ENCODE peak calls at places on chromosomes 3 and 15, in ten cellular contexts. One of them, this sample, is unnamed.

GRCh38 chr3:69082805-69083204 is 1.9 kb upstream of the ARL6IP5 start:
- DNase-seq in fibroblast of mammary gland: peak
- DNase-seq in upper lobe of right lung: no peak
- DNase-seq in Right ventricle myocardium superior: no peak
- DNase-seq in HFFc6: peak
- DNase-seq in activated CD4-positive, alpha-beta T cell treated with anti-CD3 and anti-CD28 coated beads for 24 hours: peak
- DNase-seq in hepatic stellate cell: peak
- DNase-seq in neuronal stem cell: no peak
- DNase-seq in dermis microvascular lymphatic vessel endothelial cell: no peak
- DNase-seq in mesothelial cell of epicardium: no peak
- DNase-seq in this sample: no peak

GRCh38 chr3:184377882-184378445 is at the start of gene THPO:
- DNase-seq in fibroblast of mammary gland: no peak
- DNase-seq in upper lobe of right lung: no peak
- DNase-seq in Right ventricle myocardium superior: no peak
- DNase-seq in HFFc6: no peak
- DNase-seq in activated CD4-positive, alpha-beta T cell treated with anti-CD3 and anti-CD28 coated beads for 24 hours: no peak
- DNase-seq in hepatic stellate cell: no peak
- DNase-seq in neuronal stem cell: no peak
- DNase-seq in dermis microvascular lymphatic vessel endothelial cell: no peak
- DNase-seq in mesothelial cell of epicardium: no peak
- DNase-seq in this sample: no peak

GRCh38 chr3:157166559-157166958 is 6.6 kb upstream of the CCNL1 start:
- DNase-seq in fibroblast of mammary gland: no peak
- DNase-seq in upper lobe of right lung: no peak
- DNase-seq in Right ventricle myocardium superior: no peak
- DNase-seq in HFFc6: no peak
- DNase-seq in activated CD4-positive, alpha-beta T cell treated with anti-CD3 and anti-CD28 coated beads for 24 hours: no peak
- DNase-seq in hepatic stellate cell: no peak
- DNase-seq in neuronal stem cell: no peak
- DNase-seq in dermis microvascular lymphatic vessel endothelial cell: no peak
- DNase-seq in mesothelial cell of epicardium: no peak
- DNase-seq in this sample: no peak

GRCh38 chr3:149941946-149942345 is 28.7 kb downstream of the PFN2 start:
- DNase-seq in fibroblast of mammary gland: peak
- DNase-seq in upper lobe of right lung: no peak
- DNase-seq in Right ventricle myocardium superior: no peak
- DNase-seq in HFFc6: no peak
- DNase-seq in activated CD4-positive, alpha-beta T cell treated with anti-CD3 and anti-CD28 coated beads for 24 hours: no peak
- DNase-seq in hepatic stellate cell: no peak
- DNase-seq in neuronal stem cell: no peak
- DNase-seq in dermis microvascular lymphatic vessel endothelial cell: no peak
- DNase-seq in mesothelial cell of epicardium: no peak
- DNase-seq in this sample: no peak

GRCh38 chr3:175075269-175075668 is 216.1 kb downstream of the NAALADL2 start:
- DNase-seq in fibroblast of mammary gland: peak
- DNase-seq in upper lobe of right lung: no peak
- DNase-seq in Right ventricle myocardium superior: no peak
- DNase-seq in HFFc6: no peak
- DNase-seq in activated CD4-positive, alpha-beta T cell treated with anti-CD3 and anti-CD28 coated beads for 24 hours: no peak
- DNase-seq in hepatic stellate cell: peak
- DNase-seq in neuronal stem cell: no peak
- DNase-seq in dermis microvascular lymphatic vessel endothelial cell: no peak
- DNase-seq in mesothelial cell of epicardium: no peak
- DNase-seq in this sample: no peak

GRCh38 chr15:39195988-39196486 is 384.8 kb upstream of the THBS1 start:
- DNase-seq in fibroblast of mammary gland: peak
- DNase-seq in upper lobe of right lung: no peak
- DNase-seq in Right ventricle myocardium superior: no peak
- DNase-seq in HFFc6: peak
- DNase-seq in activated CD4-positive, alpha-beta T cell treated with anti-CD3 and anti-CD28 coated beads for 24 hours: no peak
- DNase-seq in hepatic stellate cell: peak
- DNase-seq in neuronal stem cell: no peak
- DNase-seq in dermis microvascular lymphatic vessel endothelial cell: no peak
- DNase-seq in mesothelial cell of epicardium: no peak
- DNase-seq in this sample: no peak

GRCh38 chr3:10285742-10286524 is 6.8 kb downstream of the GHRL start:
- DNase-seq in fibroblast of mammary gland: peak
- DNase-seq in upper lobe of right lung: no peak
- DNase-seq in Right ventricle myocardium superior: no peak
- DNase-seq in HFFc6: no peak
- DNase-seq in activated CD4-positive, alpha-beta T cell treated with anti-CD3 and anti-CD28 coated beads for 24 hours: no peak
- DNase-seq in hepatic stellate cell: no peak
- DNase-seq in neuronal stem cell: no peak
- DNase-seq in dermis microvascular lymphatic vessel endothelial cell: no peak
- DNase-seq in mesothelial cell of epicardium: no peak
- DNase-seq in this sample: no peak

GRCh38 chr15:41566121-41566885 is 7.3 kb downstream of the TYRO3 start:
- DNase-seq in fibroblast of mammary gland: peak
- DNase-seq in upper lobe of right lung: no peak
- DNase-seq in Right ventricle myocardium superior: peak
- DNase-seq in HFFc6: no peak
- DNase-seq in activated CD4-positive, alpha-beta T cell treated with anti-CD3 and anti-CD28 coated beads for 24 hours: no peak
- DNase-seq in hepatic stellate cell: no peak
- DNase-seq in neuronal stem cell: no peak
- DNase-seq in dermis microvascular lymphatic vessel endothelial cell: no peak
- DNase-seq in mesothelial cell of epicardium: no peak
- DNase-seq in this sample: no peak

GRCh38 chr15:68814596-68814995 is 6.1 kb downstream of the ANP32A start:
- DNase-seq in fibroblast of mammary gland: no peak
- DNase-seq in upper lobe of right lung: no peak
- DNase-seq in Right ventricle myocardium superior: no peak
- DNase-seq in HFFc6: no peak
- DNase-seq in activated CD4-positive, alpha-beta T cell treated with anti-CD3 and anti-CD28 coated beads for 24 hours: no peak
- DNase-seq in hepatic stellate cell: no peak
- DNase-seq in neuronal stem cell: no peak
- DNase-seq in dermis microvascular lymphatic vessel endothelial cell: no peak
- DNase-seq in mesothelial cell of epicardium: no peak
- DNase-seq in this sample: no peak

GRCh38 chr3:122893754-122894668 is 99.1 kb downstream of the SLC49A4 start:
- DNase-seq in fibroblast of mammary gland: no peak
- DNase-seq in upper lobe of right lung: no peak
- DNase-seq in Right ventricle myocardium superior: peak
- DNase-seq in HFFc6: peak
- DNase-seq in activated CD4-positive, alpha-beta T cell treated with anti-CD3 and anti-CD28 coated beads for 24 hours: no peak
- DNase-seq in hepatic stellate cell: no peak
- DNase-seq in neuronal stem cell: no peak
- DNase-seq in dermis microvascular lymphatic vessel endothelial cell: no peak
- DNase-seq in mesothelial cell of epicardium: no peak
- DNase-seq in this sample: no peak

GRCh38 chr3:122299872-122300460 is 25.1 kb upstream of the CSTA start:
- DNase-seq in fibroblast of mammary gland: peak
- DNase-seq in upper lobe of right lung: no peak
- DNase-seq in Right ventricle myocardium superior: no peak
- DNase-seq in HFFc6: no peak
- DNase-seq in activated CD4-positive, alpha-beta T cell treated with anti-CD3 and anti-CD28 coated beads for 24 hours: no peak
- DNase-seq in hepatic stellate cell: no peak
- DNase-seq in neuronal stem cell: no peak
- DNase-seq in dermis microvascular lymphatic vessel endothelial cell: peak
- DNase-seq in mesothelial cell of epicardium: no peak
- DNase-seq in this sample: no peak

GRCh38 chr15:60627544-60627943 is 148.6 kb upstream of the ICE2 start:
- DNase-seq in fibroblast of mammary gland: no peak
- DNase-seq in upper lobe of right lung: no peak
- DNase-seq in Right ventricle myocardium superior: no peak
- DNase-seq in HFFc6: no peak
- DNase-seq in activated CD4-positive, alpha-beta T cell treated with anti-CD3 and anti-CD28 coated beads for 24 hours: no peak
- DNase-seq in hepatic stellate cell: no peak
- DNase-seq in neuronal stem cell: no peak
- DNase-seq in dermis microvascular lymphatic vessel endothelial cell: no peak
- DNase-seq in mesothelial cell of epicardium: no peak
- DNase-seq in this sample: no peak

GRCh38 chr3:136835817-136836510 is 17.0 kb downstream of the SLC35G2 start:
- DNase-seq in fibroblast of mammary gland: peak
- DNase-seq in upper lobe of right lung: no peak
- DNase-seq in Right ventricle myocardium superior: no peak
- DNase-seq in HFFc6: no peak
- DNase-seq in activated CD4-positive, alpha-beta T cell treated with anti-CD3 and anti-CD28 coated beads for 24 hours: no peak
- DNase-seq in hepatic stellate cell: no peak
- DNase-seq in neuronal stem cell: no peak
- DNase-seq in dermis microvascular lymphatic vessel endothelial cell: no peak
- DNase-seq in mesothelial cell of epicardium: no peak
- DNase-seq in this sample: no peak